ENCODE peak calls at places on chromosomes 7 and 10, in ten cellular contexts. J is HEK293T; M is NCI-H1417; C is putamen; K is activated T-helper 2 cell treated with anti-CD3 and anti-CD28 coated beads, Interferon-gamma antibody, Interleukin-2, Interleukin-4, amounts not matched to agents 10 μg/mL and 5 μg/mL and 100 μg/mL, durations not matched to agents 14 hours and 24 hours and 36 hours; Z is nephron progenitor cell; G is NCI-H1092; E is activated CD4-positive, alpha-beta T cell treated with anti-CD3 and anti-CD28 coated beads for 24 hours; W is BE2C; I is osteoblast. Y is an unnamed sample.

GRCh38 chr10:80468806-80469421 is 14.8 kb downstream of the TSPAN14 start:
- DNase-seq in J (no peak), I (no peak), E (no peak), Z (no peak), C (no peak), W (no peak), M (no peak), K (no peak), G (no peak), Y (no peak)

GRCh38 chr10:127889605-127890195 is 3.0 kb downstream of the CLRN3 start:
- DNase-seq in I (peak), G (no peak), M (no peak), J (no peak), K (no peak), C (no peak), W (no peak), E (no peak), Z (no peak), Y (no peak)

GRCh38 chr10:3067045-3067858 is at the start of gene PFKP:
- DNase-seq in J (peak), Z (peak), W (peak), K (peak), M (peak), G (peak), I (peak), C (no peak), E (peak), Y (peak)

GRCh38 chr7:45181286-45181960 is 23.8 kb downstream of the RAMP3 start:
- DNase-seq in W (no peak), M (no peak), G (no peak), J (no peak), Z (no peak), E (no peak), I (peak), K (no peak), C (no peak), Y (no peak)

GRCh38 chr7:152504367-152504766 is 68.6 kb upstream of the KMT2C start:
- DNase-seq in W (no peak), J (no peak), E (no peak), G (no peak), M (peak), I (no peak), K (no peak), C (no peak), Z (no peak), Y (peak)

GRCh38 chr7:1289681-1290261 is 57.1 kb downstream of the UNCX start:
- DNase-seq in E (no peak), I (no peak), W (no peak), G (no peak), J (no peak), M (peak), C (no peak), K (no peak), Z (peak), Y (peak)

GRCh38 chr7:149669121-149669818 is 104.1 kb downstream of the ZNF467 start:
- DNase-seq in I (peak), M (no peak), E (no peak), J (no peak), K (no peak), Z (no peak), G (no peak), W (no peak), C (no peak), Y (no peak)

GRCh38 chr7:99407849-99408346 is 499 bp downstream of the PDAP1 start:
- DNase-seq in G (no peak), J (no peak), W (no peak), K (no peak), Z (peak), E (no peak), I (peak), C (peak), M (peak), Y (peak)

GRCh38 chr7:87564290-87564963 is 36.3 kb downstream of the ABCB1 start:
- DNase-seq in G (no peak), J (peak), E (no peak), W (peak), Z (peak), K (no peak), C (no peak), I (no peak), M (peak), Y (peak)

GRCh38 chr7:112421666-112422486 is 28.4 kb upstream of the IFRD1 start:
- DNase-seq in I (no peak), W (no peak), J (no peak), Z (no peak), G (no peak), M (no peak), C (no peak), K (no peak), E (no peak), Y (peak)

GRCh38 chr10:84957427-84957826 is 629.0 kb downstream of the CCSER2 start:
- DNase-seq in Z (no peak), J (no peak), W (no peak), E (no peak), I (no peak), G (no peak), K (no peak), C (no peak), M (no peak), Y (peak)

GRCh38 chr7:158782638-158783490 is 46.4 kb downstream of the ESYT2 start:
- DNase-seq in Z (no peak), C (no peak), E (no peak), K (no peak), M (peak), J (peak), I (peak), W (no peak), G (no peak), Y (peak)

GRCh38 chr7:100682991-100683658 is 9.6 kb downstream of the GNB2 start:
- DNase-seq in Z (no peak), G (no peak), M (no peak), I (peak), J (no peak), E (no peak), C (no peak), W (peak), K (no peak), Y (no peak)

GRCh38 chr10:114811769-114812353 is 9.7 kb upstream of the FHIP2A start:
- DNase-seq in E (no peak), K (no peak), I (no peak), M (no peak), W (no peak), J (no peak), G (no peak), Z (no peak), C (no peak), Y (no peak)

GRCh38 chr10:16644146-16644545 is 122.5 kb upstream of the C1QL3 start:
- DNase-seq in C (no peak), I (peak), E (no peak), K (no peak), Z (no peak), W (no peak), J (no peak), G (no peak), M (no peak), Y (no peak)

GRCh38 chr7:26504417-26504816 is 212.8 kb downstream of the SNX10 start:
- DNase-seq in J (no peak), Z (no peak), G (no peak), W (no peak), K (no peak), C (no peak), M (no peak), E (no peak), I (no peak), Y (no peak)

GRCh38 chr7:122182081-122182480 is 38.0 kb upstream of the AASS start:
- DNase-seq in J (no peak), G (no peak), Z (no peak), K (no peak), I (no peak), M (no peak), E (no peak), W (no peak), C (no peak), Y (no peak)

GRCh38 chr10:83545901-83546391 is 593.4 kb upstream of the GHITM start:
- DNase-seq in J (no peak), K (no peak), E (no peak), G (no peak), W (peak), M (no peak), C (no peak), Z (no peak), I (no peak), Y (peak)

GRCh38 chr7:21942955-21943354 is 2.7 kb downstream of the CDCA7L start:
- DNase-seq in I (peak), W (no peak), C (peak), M (no peak), K (no peak), J (no peak), E (no peak), G (no peak), Z (no peak), Y (peak)

GRCh38 chr10:113907166-113907565 is 52.7 kb downstream of the NHLRC2 start:
- DNase-seq in W (no peak), M (no peak), J (no peak), E (no peak), Z (no peak), I (no peak), G (no peak), C (no peak), K (no peak), Y (no peak)

GRCh38 chr10:103982639-103983038 is 15.7 kb downstream of the SLK start:
- DNase-seq in K (no peak), I (no peak), J (peak), E (no peak), G (no peak), W (peak), Z (peak), C (no peak), M (peak), Y (peak)

GRCh38 chr10:62130948-62131347 is 137.7 kb downstream of the RTKN2 start:
- DNase-seq in W (no peak), G (no peak), I (no peak), J (no peak), Z (no peak), K (no peak), C (no peak), E (no peak), M (no peak), Y (no peak)

GRCh38 chr10:133098426-133099124 is 10.9 kb downstream of the ADGRA1 start:
- DNase-seq in I (no peak), W (no peak), J (no peak), E (no peak), Z (no peak), K (no peak), C (no peak), M (no peak), G (no peak), Y (no peak)

GRCh38 chr10:100980327-100981110 is 6.8 kb downstream of the MRPL43 start:
- DNase-seq in J (no peak), Z (no peak), C (no peak), I (no peak), M (no peak), E (no peak), W (no peak), K (no peak), G (no peak), Y (no peak)

Y was measured in NCI-H69.